ENCODE peak calls at places on chromosomes 5 and 9, in four cellular contexts. A is mesothelial cell of epicardium, M is heart left ventricle, W is HEK293T. U is an unnamed sample.

GRCh38 chr9:16825364-16825763 is 45.1 kb downstream of the BNC2 start:
- DNase-seq in A (no peak), M (no peak), W (no peak), U (no peak)

GRCh38 chr5:58184910-58185309 is 275.0 kb downstream of the PLK2 start:
- DNase-seq in A (no peak), M (no peak), W (no peak), U (no peak)

GRCh38 chr5:72036951-72037350 is 70.3 kb upstream of the MAP1B start:
- DNase-seq in A (no peak), M (no peak), W (no peak), U (no peak)

GRCh38 chr9:121636411-121636865 is 15.0 kb upstream of the DAB2IP start:
- DNase-seq in A (no peak), M (no peak), W (no peak), U (no peak)

GRCh38 chr9:106897223-106897622 is 34.3 kb downstream of the ZNF462 start:
- DNase-seq in A (no peak), M (no peak), W (no peak), U (no peak)

GRCh38 chr5:138927979-138928378 is 52.8 kb upstream of the LRRTM2 start:
- DNase-seq in A (no peak), M (peak), W (no peak), U (no peak)

GRCh38 chr5:163943546-163943945 is 438.1 kb downstream of the MAT2B start:
- DNase-seq in A (no peak), M (no peak), W (no peak), U (no peak)

GRCh38 chr5:74109344-74109743 is 483.3 kb downstream of the ARHGEF28 start:
- DNase-seq in A (no peak), M (no peak), W (no peak), U (no peak)

GRCh38 chr5:143352691-143353090 is 50.8 kb downstream of the NR3C1 start:
- DNase-seq in A (no peak), M (no peak), W (no peak), U (no peak)